ENCODE peak calls at places on chromosomes 4 and X, in ten cellular contexts. P, K, Q, I, Z, D, G, U, J and E are unnamed samples.

GRCh38 chr4:86775061-86775460 is 74.1 kb downstream of the SLC10A6 start:
- DNase-seq in P (no peak), K (no peak), Q (no peak), I (no peak), Z (no peak), D (no peak), G (no peak), U (no peak), J (no peak), E (no peak)

GRCh38 chrX:28581522-28581921 is 5.7 kb upstream of the IL1RAPL1 start:
- DNase-seq in P (no peak), K (no peak), Q (no peak), I (no peak), Z (no peak), D (no peak), G (no peak), U (no peak), J (no peak), E (no peak)

GRCh38 chr4:34417160-34417559 is 1827.2 kb downstream of the ARAP2 start:
- DNase-seq in P (peak; percentile 51), K (no peak), Q (no peak), I (no peak), Z (no peak), D (no peak), G (no peak), U (no peak), J (no peak), E (no peak)

GRCh38 chr4:18405054-18405453 is 383.5 kb upstream of the LCORL start:
- DNase-seq in P (no peak), K (no peak), Q (no peak), I (no peak), Z (no peak), D (no peak), G (no peak), U (no peak), J (no peak), E (no peak)

GRCh38 chr4:169266661-169267060 is 4.1 kb downstream of the SH3RF1 start:
- DNase-seq in P (no peak), K (no peak), Q (no peak), I (no peak), Z (no peak), D (no peak), G (no peak), U (no peak), J (no peak), E (no peak)

GRCh38 chr4:23035521-23036056 is 342.9 kb downstream of the GBA3 start:
- DNase-seq in P (no peak), K (no peak), Q (no peak), I (no peak), Z (no peak), D (no peak), G (no peak), U (no peak), J (no peak), E (no peak)

GRCh38 chr4:83013931-83014330 is 3.3 kb upstream of the LIN54 start:
- DNase-seq in P (no peak), K (no peak), Q (no peak), I (no peak), Z (no peak), D (no peak), G (no peak), U (no peak), J (no peak), E (no peak)

GRCh38 chr4:83011779-83012630 is 1.4 kb upstream of the LIN54 start:
- DNase-seq in P (no peak), K (no peak), Q (peak; percentile 37), I (peak; percentile 24), Z (peak; percentile 44), D (no peak), G (peak; percentile 35), U (no peak), J (no peak), E (peak; percentile 55)

GRCh38 chrX:47189906-47190305 is 3.7 kb upstream of the UBA1 start:
- DNase-seq in P (peak; percentile 76), K (no peak), Q (no peak), I (no peak), Z (peak; percentile 15), D (no peak), G (no peak), U (no peak), J (no peak), E (peak; percentile 53)

GRCh38 chrX:47191806-47192401 is 1.7 kb upstream of the UBA1 start:
- DNase-seq in P (peak; percentile 74), K (no peak), Q (no peak), I (no peak), Z (peak; percentile 17), D (no peak), G (no peak), U (no peak), J (no peak), E (no peak)

GRCh38 chrX:47190445-47191269 is 3.0 kb upstream of the UBA1 start:
- DNase-seq in P (peak; percentile 95), K (peak; percentile 86), Q (peak; percentile 87), I (peak; percentile 92), Z (peak; percentile 89), D (peak; percentile 87), G (peak; percentile 82), U (peak; percentile 92), J (peak; percentile 62), E (peak; percentile 91)

GRCh38 chrX:47193475-47194241 is at the start of gene UBA1:
- DNase-seq in P (peak; percentile 99), K (peak; percentile 95), Q (peak; percentile 98), I (peak; percentile 95), Z (peak; percentile 97), D (peak; percentile 90), G (peak; percentile 97), U (peak; percentile 88), J (peak; percentile 85), E (peak; percentile 93)

DNA sequence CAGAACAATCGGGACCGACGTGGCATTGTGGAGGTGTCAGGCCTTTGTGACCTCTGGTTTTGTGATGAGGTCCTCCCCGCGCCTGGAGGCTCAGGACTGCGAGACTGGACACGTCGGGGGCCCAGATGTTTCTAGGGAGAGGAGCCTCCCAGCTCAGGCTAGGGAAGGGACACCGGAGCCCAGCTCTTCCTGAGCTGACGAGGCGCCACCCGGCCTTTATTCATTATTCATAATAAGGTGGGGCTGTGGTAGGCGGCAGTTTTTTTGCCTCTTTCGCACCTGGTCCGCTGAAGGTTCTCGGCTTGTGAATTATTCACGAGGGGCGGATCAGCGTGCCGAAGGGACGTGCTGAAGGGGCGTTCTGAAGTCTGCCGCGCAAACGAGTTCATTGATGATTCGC is 2.3 kb upstream of the UBA1 start:
- DNase-seq in P (peak; percentile 82), K (no peak), Q (peak; percentile 51), I (no peak), Z (no peak), D (no peak), G (no peak), U (no peak), J (no peak), E (peak; percentile 44)
- H3K4me1 ChIP-seq in P (peaks cover 29% of the 10 kb centered on the region), K (peaks cover 33% of the 10 kb centered on the region), Q (peaks cover 20% of the 10 kb centered on the region), I (peaks cover 11% of the 10 kb centered on the region), Z (peaks cover 19% of the 10 kb centered on the region), D (peaks cover 33% of the 10 kb centered on the region), G (peaks cover 4% of the 10 kb centered on the region), U (peaks cover 19% of the 10 kb centered on the region), J (peaks cover 38% of the 10 kb centered on the region), E (no peaks in the 10 kb centered on the region)

DNA sequence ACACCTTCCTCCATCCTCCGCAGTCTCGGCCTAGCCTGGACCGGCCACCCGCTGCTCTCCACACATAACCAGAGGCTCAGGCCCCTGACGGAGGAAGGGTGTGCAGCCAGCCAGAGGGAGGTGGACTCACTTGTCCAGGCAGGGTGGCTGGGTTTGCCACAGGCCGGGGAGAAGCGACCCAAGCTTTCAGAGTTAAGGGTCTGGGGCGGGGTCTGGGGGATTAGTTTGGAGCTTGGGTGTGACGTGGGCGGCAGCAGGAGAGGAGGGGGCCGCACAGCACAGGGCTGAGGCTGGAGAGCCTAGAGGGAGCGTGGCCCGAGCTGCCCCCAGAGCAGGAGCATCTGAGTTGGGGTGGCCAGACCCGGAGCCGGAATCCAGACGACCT is 22.4 kb upstream of the CPLX1 start:
- DNase-seq in P (peak; percentile 57), K (no peak), Q (no peak), I (no peak), Z (no peak), D (no peak), G (no peak), U (no peak), J (no peak), E (peak; percentile 52)
- H3K4me3 ChIP-seq in P (no peak overlapping the region), K (no peak overlapping the region), Q (no peak overlapping the region), I (no peak overlapping the region), Z (no peak overlapping the region), D (no peak overlapping the region), G (no peak overlapping the region), U (no peak overlapping the region), J (no peak overlapping the region), E (no peak overlapping the region)

GRCh38 chr4:26941951-26942350 is 81.3 kb downstream of the STIM2 start:
- DNase-seq in P (no peak), K (no peak), Q (no peak), I (no peak), Z (no peak), D (no peak), G (no peak), U (no peak), J (no peak), E (no peak)
- TF ChIP-seq POLR2A in P (no peak), K (no peak), Q (no peak), I (no peak), Z (no peak), D (no peak), G (no peak), U (no peak), J (no peak), E (no peak)

GRCh38 chr4:1978741-1979476 is 29.9 kb downstream of the NELFA start:
- DNase-seq in P (peak; percentile 64), K (peak; percentile 77), Q (no peak), I (no peak), Z (no peak), D (no peak), G (no peak), U (no peak), J (no peak), E (no peak)

GRCh38 chr4:1979477-1980196 is 29.1 kb downstream of the NELFA start:
- DNase-seq in P (peak; percentile 52), K (peak; percentile 65), Q (no peak), I (no peak), Z (no peak), D (no peak), G (no peak), U (no peak), J (no peak), E (no peak)

GRCh38 chr4:1982124-1983052 is 26.4 kb downstream of the NELFA start:
- DNase-seq in P (peak; percentile 41), K (peak; percentile 31), Q (peak; percentile 54), I (no peak), Z (no peak), D (no peak), G (no peak), U (no peak), J (no peak), E (no peak)

GRCh38 chr4:1981251-1982055 is 27.3 kb downstream of the NELFA start:
- DNase-seq in P (peak; percentile 63), K (peak; percentile 65), Q (peak; percentile 55), I (peak; percentile 11), Z (no peak), D (no peak), G (no peak), U (peak; percentile 15), J (no peak), E (peak; percentile 44)

DNA sequence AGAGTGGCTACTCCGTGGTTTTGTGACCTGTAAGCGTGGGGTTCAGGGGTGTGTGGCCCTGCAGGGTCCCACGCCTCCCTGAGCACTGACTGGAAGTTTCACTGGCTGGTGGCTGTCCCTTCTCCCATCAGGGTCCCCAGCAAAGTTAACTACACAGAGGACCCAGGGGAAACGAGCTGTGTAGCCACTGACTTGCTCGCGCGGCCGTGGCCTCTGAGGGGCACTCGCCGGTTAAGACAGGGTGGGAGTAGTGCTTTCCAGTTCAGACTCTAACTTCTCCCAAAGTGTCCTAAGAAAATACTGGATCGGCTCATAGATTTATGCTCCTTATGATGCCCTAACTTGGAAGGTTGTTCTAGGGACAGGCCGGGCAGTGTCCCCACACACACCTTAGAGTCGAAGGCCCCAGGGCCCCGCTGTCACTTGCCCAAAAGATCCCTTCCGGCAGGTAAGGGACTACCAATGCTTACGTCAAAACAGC is 28.2 kb downstream of the NELFA start:
- DNase-seq in P (peak; percentile 51), K (no peak), Q (no peak), I (no peak), Z (no peak), D (no peak), G (no peak), U (no peak), J (no peak), E (peak; percentile 30)
- H3K4me1 ChIP-seq in P (no peaks in the 10 kb centered on the region), K (no peaks in the 10 kb centered on the region), Q (no peaks in the 10 kb centered on the region), I (no peaks in the 10 kb centered on the region), Z (peaks cover 10% of the 10 kb centered on the region), D (no peaks in the 10 kb centered on the region), G (no peaks in the 10 kb centered on the region), U (peaks cover 8% of the 10 kb centered on the region), J (peaks cover 5% of the 10 kb centered on the region), E (no peaks in the 10 kb centered on the region)